ENCODE peak calls at places on chromosomes 5 and 9, in four cellular contexts. J is amniotic epithelial cell; V is stimulated activated CD4-positive, alpha-beta T cell treated with anti-CD3 and anti-CD28 coated beads, Interleukin-12 subunit alpha, Interleukin-12 subunit beta, amount 100 ng/mL, for 4 hours; N is NCI-H1417 treated with DMSO at 0.1 percent for 48 hours. Z is an unnamed sample.

GRCh38 chr9:122949696-122950095 is 8.9 kb downstream of the RABGAP1 start:
- DNase-seq in N (no peak), J (no peak), V (no peak), Z (no peak)

GRCh38 chr9:3916984-3917383 is 382.9 kb downstream of the GLIS3 start:
- DNase-seq in N (no peak), V (no peak), J (peak), Z (no peak)

GRCh38 chr5:146078566-146078965 is 26.8 kb downstream of the PLAC8L1 start:
- DNase-seq in V (no peak), J (no peak), N (no peak), Z (no peak)

GRCh38 chr5:170986598-170986997 is 124.8 kb downstream of the RANBP17 start:
- DNase-seq in N (peak), J (peak), V (no peak), Z (peak)

GRCh38 chr5:5490774-5491347 is 68.4 kb downstream of the ICE1 start:
- DNase-seq in J (no peak), N (no peak), V (no peak), Z (no peak)

GRCh38 chr9:114098021-114098659 is 952 bp downstream of the KIF12 start:
- DNase-seq in N (no peak), V (peak), J (no peak), Z (peak)

GRCh38 chr5:168413062-168413461 is 73.2 kb upstream of the RARS1 start:
- DNase-seq in N (no peak), J (peak), V (no peak), Z (no peak)

GRCh38 chr5:174056064-174056842 is 10.7 kb downstream of the NSG2 start:
- DNase-seq in N (no peak), J (no peak), V (no peak), Z (no peak)

GRCh38 chr9:35760651-35761050 is 6.6 kb upstream of the MSMP start:
- DNase-seq in J (peak), V (no peak), N (no peak), Z (no peak)

GRCh38 chr5:34474573-34475021 is 181.5 kb upstream of the RAI14 start:
- DNase-seq in N (no peak), J (peak), V (no peak), Z (peak)

GRCh38 chr5:102627311-102627710 is 127.8 kb upstream of the PAM start:
- DNase-seq in V (no peak), J (peak), N (no peak), Z (no peak)

GRCh38 chr5:113119271-113119924 is 142.8 kb downstream of the DCP2 start:
- DNase-seq in N (no peak), J (peak), V (no peak), Z (no peak)

GRCh38 chr9:105187781-105188180 is 56.7 kb upstream of the SLC44A1 start:
- DNase-seq in N (no peak), J (peak), V (no peak), Z (peak)

GRCh38 chr9:73548201-73548600 is 396.5 kb downstream of the ANXA1 start:
- DNase-seq in V (no peak), J (no peak), N (no peak), Z (no peak)

GRCh38 chr9:13429271-13429670 is 149.8 kb upstream of the MPDZ start:
- DNase-seq in N (no peak), J (no peak), V (no peak), Z (no peak)

GRCh38 chr5:68845121-68845520 is 248.7 kb upstream of the SLC30A5 start:
- DNase-seq in N (no peak), V (no peak), J (no peak), Z (no peak)

GRCh38 chr5:66828551-66829421 is 232.6 kb downstream of the MAST4 start:
- DNase-seq in J (peak), N (no peak), V (peak), Z (no peak)

GRCh38 chr9:96256800-96257199 is 45.2 kb downstream of the HSD17B3 start:
- DNase-seq in N (no peak), J (peak), V (no peak), Z (peak)

GRCh38 chr5:98349251-98349989 is 424.0 kb upstream of the RGMB start:
- DNase-seq in V (no peak), J (peak), N (no peak), Z (peak)

GRCh38 chr9:137218754-137219271 is 3.2 kb downstream of the RNF208 start:
- DNase-seq in N (no peak), J (peak), V (no peak), Z (peak)

GRCh38 chr9:124320062-124320973 is 62.6 kb downstream of the NEK6 start:
- DNase-seq in N (no peak), V (peak), J (peak), Z (peak)

GRCh38 chr9:108022246-108022935 is 532.8 kb upstream of the KLF4 start:
- DNase-seq in V (no peak), N (no peak), J (no peak), Z (no peak)

GRCh38 chr5:168023190-168023589 is 268.3 kb upstream of the WWC1 start:
- DNase-seq in N (no peak), J (no peak), V (no peak), Z (no peak)

GRCh38 chr9:124190761-124191160 is 67.0 kb upstream of the NEK6 start:
- DNase-seq in N (no peak), J (no peak), V (no peak), Z (no peak)

GRCh38 chr9:85046475-85046874 is 376.9 kb downstream of the NTRK2 start:
- DNase-seq in V (no peak), J (no peak), N (no peak), Z (no peak)

GRCh38 chr9:38127271-38127839 is 58.3 kb upstream of the SHB start:
- DNase-seq in N (no peak), V (no peak), J (peak), Z (no peak)

GRCh38 chr5:82365744-82366228 is 87.6 kb upstream of the RPS23 start:
- DNase-seq in V (peak), N (no peak), J (peak), Z (peak)

GRCh38 chr5:176352116-176352878 is 9.3 kb downstream of the KIAA1191 start:
- DNase-seq in N (no peak), J (peak), V (no peak), Z (no peak)

GRCh38 chr5:25427233-25427632 is 782.5 kb upstream of the CDH10 start:
- DNase-seq in N (no peak), V (no peak), J (no peak), Z (no peak)

GRCh38 chr9:105114956-105115728 is 129.3 kb upstream of the SLC44A1 start:
- DNase-seq in N (no peak), V (no peak), J (peak), Z (no peak)

GRCh38 chr9:129143461-129143927 is 32.3 kb downstream of the PTPA start:
- DNase-seq in V (no peak), N (no peak), J (peak), Z (no peak)

Z was measured in RKO.